ENCODE peak calls at places on chromosomes 7 and 10, in four cellular contexts. One of them, this sample, is unnamed.

GRCh38 chr10:62017141-62017870 is 115.8 kb downstream of the ARID5B start:
- DNase-seq in K562: no peak
- DNase-seq in GM12878: no peak
- DNase-seq in H1: no peak
- DNase-seq in this sample: no peak

GRCh38 chr7:46908770-46909169 is 673.1 kb downstream of the TNS3 start:
- DNase-seq in H1: no peak
- DNase-seq in GM12878: no peak
- DNase-seq in K562: no peak
- DNase-seq in this sample: no peak

GRCh38 chr7:148939128-148939747 is 55.1 kb upstream of the EZH2 start:
- DNase-seq in GM12878: no peak
- DNase-seq in K562: no peak
- DNase-seq in H1: no peak
- DNase-seq in this sample: no peak

GRCh38 chr10:118045842-118046490 is 775 bp downstream of the RAB11FIP2 start:
- DNase-seq in GM12878: peak
- DNase-seq in H1: no peak
- DNase-seq in K562: no peak
- DNase-seq in this sample: no peak

GRCh38 chr7:30143748-30144251 is 9.0 kb downstream of the MTURN start:
- DNase-seq in GM12878: no peak
- DNase-seq in H1: no peak
- DNase-seq in K562: no peak
- DNase-seq in this sample: no peak

GRCh38 chr10:72375585-72375984 is 20.9 kb upstream of the DNAJB12 start:
- DNase-seq in K562: peak
- DNase-seq in GM12878: no peak
- DNase-seq in H1: no peak
- DNase-seq in this sample: no peak

GRCh38 chr10:96313348-96313747 is 9.1 kb downstream of the DNTT start:
- DNase-seq in H1: no peak
- DNase-seq in K562: no peak
- DNase-seq in GM12878: no peak
- DNase-seq in this sample: no peak

GRCh38 chr10:57102234-57102633 is 741.2 kb upstream of the ZWINT start:
- DNase-seq in H1: no peak
- DNase-seq in GM12878: no peak
- DNase-seq in K562: no peak
- DNase-seq in this sample: no peak

GRCh38 chr10:124701435-124701834 is 42.7 kb downstream of the FAM53B start:
- DNase-seq in GM12878: no peak
- DNase-seq in H1: no peak
- DNase-seq in K562: no peak
- DNase-seq in this sample: no peak

GRCh38 chr7:95715274-95715673 is 57.1 kb upstream of the DYNC1I1 start:
- DNase-seq in K562: no peak
- DNase-seq in GM12878: peak
- DNase-seq in H1: no peak
- DNase-seq in this sample: no peak

GRCh38 chr10:84525120-84525806 is 196.9 kb downstream of the CCSER2 start:
- DNase-seq in GM12878: no peak
- DNase-seq in K562: peak
- DNase-seq in H1: no peak
- DNase-seq in this sample: no peak

GRCh38 chr10:4337581-4337980 is 488.4 kb upstream of the AKR1E2 start:
- DNase-seq in K562: no peak
- DNase-seq in GM12878: no peak
- DNase-seq in H1: no peak
- DNase-seq in this sample: peak

GRCh38 chr7:23700058-23700457 is 10.0 kb upstream of the STK31 start:
- DNase-seq in GM12878: no peak
- DNase-seq in K562: no peak
- DNase-seq in H1: no peak
- DNase-seq in this sample: peak

GRCh38 chr10:132465193-132465888 is 68.3 kb downstream of the PWWP2B start:
- DNase-seq in GM12878: no peak
- DNase-seq in H1: no peak
- DNase-seq in K562: peak
- DNase-seq in this sample: no peak

GRCh38 chr7:43385856-43386255 is 197.1 kb upstream of the STK17A start:
- DNase-seq in K562: no peak
- DNase-seq in H1: no peak
- DNase-seq in GM12878: no peak
- DNase-seq in this sample: no peak

GRCh38 chr10:29948971-29949370 is 110.4 kb downstream of the JCAD start:
- DNase-seq in K562: no peak
- DNase-seq in H1: no peak
- DNase-seq in GM12878: no peak
- DNase-seq in this sample: no peak

GRCh38 chr7:143331179-143331825 is 15.4 kb downstream of the CLCN1 start:
- DNase-seq in H1: no peak
- DNase-seq in K562: no peak
- DNase-seq in GM12878: no peak
- DNase-seq in this sample: no peak

GRCh38 chr10:119742988-119743646 is 17.3 kb downstream of the INPP5F start:
- DNase-seq in H1: no peak
- DNase-seq in K562: no peak
- DNase-seq in GM12878: no peak
- DNase-seq in this sample: no peak

GRCh38 chr7:51732951-51733350 is 416.3 kb upstream of the COBL start:
- DNase-seq in GM12878: no peak
- DNase-seq in H1: no peak
- DNase-seq in K562: no peak
- DNase-seq in this sample: peak

GRCh38 chr7:8710124-8710523 is 276.7 kb downstream of the NXPH1 start:
- DNase-seq in H1: no peak
- DNase-seq in GM12878: no peak
- DNase-seq in K562: no peak
- DNase-seq in this sample: peak

GRCh38 chr10:15313034-15313433 is 58.1 kb downstream of the FAM171A1 start:
- DNase-seq in K562: no peak
- DNase-seq in GM12878: no peak
- DNase-seq in H1: no peak
- DNase-seq in this sample: peak

GRCh38 chr10:9294132-9294663 is 1239.7 kb downstream of the GATA3 start:
- DNase-seq in K562: no peak
- DNase-seq in GM12878: no peak
- DNase-seq in H1: no peak
- DNase-seq in this sample: no peak

GRCh38 chr10:128068398-128069285 is 57.6 kb downstream of the MKI67 start:
- DNase-seq in H1: no peak
- DNase-seq in GM12878: no peak
- DNase-seq in K562: no peak
- DNase-seq in this sample: no peak

GRCh38 chr10:60140681-60141632 is 234.6 kb upstream of the CCDC6 start:
- DNase-seq in H1: no peak
- DNase-seq in GM12878: no peak
- DNase-seq in K562: peak
- DNase-seq in this sample: no peak

GRCh38 chr7:30166155-30166840 is 31.5 kb downstream of the MTURN start:
- DNase-seq in GM12878: no peak
- DNase-seq in H1: no peak
- DNase-seq in K562: no peak
- DNase-seq in this sample: no peak

GRCh38 chr10:128701381-128701780 is 575.2 kb upstream of the MKI67 start:
- DNase-seq in GM12878: no peak
- DNase-seq in H1: no peak
- DNase-seq in K562: no peak
- DNase-seq in this sample: no peak

DNA sequence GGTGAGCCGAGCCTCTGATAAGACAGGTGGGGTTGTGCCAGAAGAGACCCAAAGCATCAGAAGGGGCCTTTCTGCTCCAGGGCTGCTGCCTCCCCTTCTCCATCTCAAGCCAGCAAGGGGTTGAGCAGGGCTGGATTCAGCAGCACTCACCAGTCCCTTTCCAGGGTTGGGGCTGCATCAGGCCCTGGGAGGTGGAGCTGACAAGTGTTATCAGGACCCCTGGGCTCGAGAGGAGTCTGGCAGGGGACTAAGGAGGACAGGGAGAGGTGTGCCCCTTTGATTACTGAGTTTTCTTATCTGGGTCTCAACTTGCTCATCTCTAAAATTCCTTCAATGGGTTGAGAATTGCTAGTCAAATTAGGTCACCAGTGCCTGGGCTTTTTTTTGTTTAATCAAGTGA is 17.8 kb downstream of the ARHGAP22 start:
- DNase-seq in GM12878: no peak
- DNase-seq in H1: no peak
- DNase-seq in K562: no peak
- DNase-seq in this sample: no peak
- TF ChIP-seq NRF1 in GM12878: no peak
- TF ChIP-seq NRF1 in H1: no peak
- TF ChIP-seq NRF1 in K562: no peak
- TF ChIP-seq NRF1 in this sample: no peak

GRCh38 chr7:75572814-75573213 is 80.7 kb downstream of the SPDYE5 start:
- DNase-seq in GM12878: no peak
- DNase-seq in H1: no peak
- DNase-seq in K562: no peak
- DNase-seq in this sample: no peak
- TF ChIP-seq NRF1 in GM12878: no peak
- TF ChIP-seq NRF1 in H1: no peak
- TF ChIP-seq NRF1 in K562: no peak
- TF ChIP-seq NRF1 in this sample: no peak

DNA sequence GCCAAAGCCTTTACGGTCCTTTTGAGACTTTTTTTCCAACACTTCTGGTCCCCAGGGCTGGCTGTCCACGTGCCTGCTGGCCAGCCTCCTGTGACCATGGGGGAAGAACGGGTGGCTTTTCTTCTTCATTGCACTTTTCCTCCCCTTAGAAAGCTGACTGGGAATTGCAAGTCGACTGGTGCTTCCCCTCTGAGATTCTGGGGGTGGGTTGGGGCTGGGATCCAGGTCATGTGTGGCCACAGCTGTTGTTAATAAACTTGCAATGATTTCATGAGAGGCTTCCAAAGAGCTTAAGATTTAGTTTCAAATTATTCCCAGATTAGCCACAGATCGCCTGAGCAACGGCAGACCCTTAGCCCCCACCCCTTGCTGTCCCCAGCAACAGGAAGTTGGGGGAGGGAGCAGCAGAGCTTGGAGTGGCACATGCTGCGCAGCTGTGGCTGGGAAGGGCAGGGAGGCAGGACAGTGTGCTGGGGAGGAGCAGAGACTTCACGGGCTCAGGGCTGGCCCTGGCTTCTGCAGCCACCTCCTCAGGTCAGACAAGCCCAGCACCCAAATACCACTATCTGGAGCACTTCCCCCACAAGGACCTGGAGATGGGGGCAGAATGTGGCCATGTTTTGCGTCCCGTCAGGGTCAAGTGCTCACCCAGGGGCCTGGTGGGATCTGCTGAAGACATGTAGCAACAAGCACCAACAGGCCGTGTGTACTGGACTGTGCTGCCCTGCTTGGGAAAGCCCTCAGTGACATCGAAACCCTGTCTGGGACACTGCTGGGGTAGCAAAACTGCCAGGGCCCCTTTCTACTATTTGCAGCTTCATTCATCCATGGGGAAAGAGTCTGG is 147.1 kb downstream of the RNF216 start:
- DNase-seq in K562: no peak
- DNase-seq in GM12878: no peak
- DNase-seq in H1: no peak
- DNase-seq in this sample: peak
- TF ChIP-seq NRF1 in K562: peak
- TF ChIP-seq NRF1 in GM12878: no peak
- TF ChIP-seq NRF1 in H1: peak
- TF ChIP-seq NRF1 in this sample: no peak

GRCh38 chr10:69473304-69473985 is 22.2 kb downstream of the TSPAN15 start:
- DNase-seq in H1: no peak
- DNase-seq in GM12878: no peak
- DNase-seq in K562: no peak
- DNase-seq in this sample: no peak
- TF ChIP-seq NRF1 in H1: no peak
- TF ChIP-seq NRF1 in GM12878: no peak
- TF ChIP-seq NRF1 in K562: no peak
- TF ChIP-seq NRF1 in this sample: no peak

DNA sequence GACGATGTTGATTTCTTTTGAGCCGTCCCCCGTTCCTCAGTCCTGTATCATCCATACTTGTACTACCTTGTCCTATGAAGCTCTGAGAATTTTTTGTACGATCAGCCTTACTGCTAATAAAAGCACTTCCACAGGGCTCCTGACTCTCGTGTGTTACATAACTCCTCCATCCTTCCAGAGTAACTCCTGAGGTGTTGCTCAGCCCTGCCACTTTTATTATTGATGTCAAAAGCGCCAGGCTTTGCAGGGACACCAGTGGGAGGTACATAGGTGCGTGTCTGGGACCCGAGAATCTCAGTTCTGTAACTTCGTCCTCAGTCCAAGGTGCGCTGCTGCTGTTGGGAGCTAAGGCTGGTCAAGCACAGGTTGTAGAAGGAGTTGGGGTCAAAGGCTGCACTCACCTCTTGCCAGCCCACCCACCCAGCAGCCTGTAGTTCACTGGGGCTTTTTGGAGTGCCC is 957 bp downstream of the UFSP1 start:
- DNase-seq in K562: no peak
- DNase-seq in GM12878: no peak
- DNase-seq in H1: no peak
- DNase-seq in this sample: no peak
- TF ChIP-seq NRF1 in K562: no peak
- TF ChIP-seq NRF1 in GM12878: no peak
- TF ChIP-seq NRF1 in H1: no peak
- TF ChIP-seq NRF1 in this sample: no peak

DNA sequence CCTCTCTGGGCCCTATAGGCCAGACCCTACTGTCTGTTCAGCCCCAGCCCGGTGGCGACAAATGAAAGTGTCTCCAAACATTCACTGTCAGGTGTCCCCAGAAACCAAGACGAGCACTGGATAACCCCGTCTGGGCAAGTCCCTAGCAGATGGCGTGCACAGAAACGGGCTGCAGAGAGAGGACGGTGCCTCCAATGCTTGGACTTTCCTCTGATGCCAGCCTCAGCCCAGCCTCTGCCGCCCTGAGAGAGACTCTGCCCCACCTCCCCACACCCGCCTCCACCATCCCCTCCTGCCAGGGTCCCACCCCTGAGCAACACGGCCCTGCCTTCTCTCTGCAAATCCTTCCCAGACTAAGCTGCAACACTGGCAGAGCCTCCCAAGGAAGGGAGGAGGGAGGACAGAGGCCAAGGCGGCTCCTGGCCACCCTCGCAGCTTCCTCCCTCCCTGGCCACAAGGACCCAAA is 7.4 kb upstream of the LFNG start:
- DNase-seq in GM12878: no peak
- DNase-seq in H1: no peak
- DNase-seq in K562: no peak
- DNase-seq in this sample: no peak
- TF ChIP-seq NRF1 in GM12878: no peak
- TF ChIP-seq NRF1 in H1: no peak
- TF ChIP-seq NRF1 in K562: no peak
- TF ChIP-seq NRF1 in this sample: no peak

DNA sequence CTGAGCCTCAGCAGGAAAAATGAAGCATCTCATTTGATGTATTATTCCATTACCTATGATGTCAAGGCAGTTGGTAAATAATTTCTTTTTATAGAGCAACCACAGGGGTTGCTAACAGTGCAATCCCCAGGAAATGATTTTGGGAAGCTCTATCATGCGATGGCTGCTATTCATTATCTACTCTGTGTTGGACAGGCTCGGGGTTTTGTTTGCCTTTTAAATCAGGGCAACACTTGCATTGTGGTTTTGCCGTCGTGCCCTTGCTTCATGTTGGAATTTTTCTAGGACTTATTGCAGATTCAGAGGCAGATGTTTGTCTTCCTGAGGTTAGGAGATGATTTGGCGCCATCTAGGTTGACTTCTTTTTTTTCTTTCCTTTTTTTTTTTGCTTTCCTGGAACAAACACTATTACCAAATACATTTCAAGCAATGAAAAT is 128.4 kb downstream of the BICC1 start:
- DNase-seq in H1: no peak
- DNase-seq in GM12878: no peak
- DNase-seq in K562: no peak
- DNase-seq in this sample: peak
- TF ChIP-seq NRF1 in H1: no peak
- TF ChIP-seq NRF1 in GM12878: no peak
- TF ChIP-seq NRF1 in K562: no peak
- TF ChIP-seq NRF1 in this sample: no peak

This sample was measured in SK-N-SH.